ENCODE peak calls at places on chromosomes 2 and 18, in ten cellular contexts. F is NCI-H1930, C is tibial nerve, T is D721Med, Z is Right ventricle myocardium inferior, Q is NT2/D1, N is heart left ventricle, X is GM20000, H is HFF-Myc, O is endothelial cell. D is an unnamed sample.

GRCh38 chr2:197920581-197921213 is 116.3 kb downstream of the PLCL1 start:
- DNase-seq in F (peak), C (no peak), T (no peak), Z (no peak), Q (no peak), N (no peak), X (no peak), H (no peak), O (no peak), D (no peak)

GRCh38 chr2:230974096-230974913 is 21.6 kb upstream of the SPATA3 start:
- DNase-seq in F (no peak), C (no peak), T (no peak), Z (no peak), Q (no peak), N (no peak), X (peak), H (no peak), O (no peak), D (peak)

GRCh38 chr2:233953106-233953801 is 36.1 kb downstream of the TRPM8 start:
- DNase-seq in F (peak), C (no peak), T (no peak), Z (no peak), Q (no peak), N (no peak), X (no peak), H (no peak), O (no peak), D (no peak)

GRCh38 chr2:148533685-148534084 is 110.9 kb upstream of the EPC2 start:
- DNase-seq in F (no peak), C (no peak), T (no peak), Z (no peak), Q (no peak), N (no peak), X (no peak), H (no peak), O (no peak), D (no peak)

GRCh38 chr2:57546478-57546877 is 500.1 kb upstream of the VRK2 start:
- DNase-seq in F (no peak), C (no peak), T (no peak), Z (no peak), Q (no peak), N (no peak), X (no peak), H (no peak), O (no peak), D (no peak)

GRCh38 chr2:44929680-44930273 is 11.7 kb upstream of the SIX3 start:
- DNase-seq in F (no peak), C (no peak), T (no peak), Z (no peak), Q (no peak), N (no peak), X (peak), H (no peak), O (no peak), D (no peak)

GRCh38 chr18:31675404-31675803 is 9.0 kb downstream of the B4GALT6 start:
- DNase-seq in F (no peak), C (no peak), T (no peak), Z (no peak), Q (no peak), N (no peak), X (no peak), H (no peak), O (no peak), D (no peak)

GRCh38 chr18:34710430-34711386 is 610 bp downstream of the DTNA start:
- DNase-seq in F (peak), C (no peak), T (no peak), Z (no peak), Q (no peak), N (no peak), X (no peak), H (peak), O (no peak), D (no peak)

GRCh38 chr2:86073225-86073624 is 32.5 kb downstream of the POLR1A start:
- DNase-seq in F (no peak), C (no peak), T (no peak), Z (no peak), Q (no peak), N (no peak), X (no peak), H (no peak), O (no peak), D (no peak)

GRCh38 chr2:163157891-163158511 is 319.4 kb upstream of the KCNH7 start:
- DNase-seq in F (no peak), C (no peak), T (no peak), Z (no peak), Q (no peak), N (no peak), X (no peak), H (peak), O (no peak), D (no peak)

GRCh38 chr2:171412571-171412970 is 21.2 kb downstream of the METTL8 start:
- DNase-seq in F (no peak), C (no peak), T (no peak), Z (no peak), Q (no peak), N (no peak), X (no peak), H (no peak), O (no peak), D (no peak)

GRCh38 chr2:156935611-156936010 is 321.9 kb upstream of the GALNT5 start:
- DNase-seq in F (no peak), C (no peak), T (no peak), Z (no peak), Q (no peak), N (no peak), X (no peak), H (no peak), O (no peak), D (no peak)

GRCh38 chr2:237383991-237384671 is 29.8 kb downstream of the COL6A3 start:
- DNase-seq in F (no peak), C (no peak), T (no peak), Z (no peak), Q (no peak), N (no peak), X (no peak), H (no peak), O (no peak), D (no peak)

D was measured in GM12892.